ENCODE peak calls at places on chromosomes 12 and 14, in eight cellular contexts. E is Peyer's patch, X is lower leg skin, T is cardiac fibroblast, H is fibroblast of mammary gland, O is upper lobe of right lung, G is Caco-2, Q is LNCaP clone FGC. J is an unnamed sample.

GRCh38 chr14:23103581-23103980 is 1.2 kb downstream of the CIROP start:
- DNase-seq in Q (no peak), G (no peak), X (no peak), T (no peak), H (no peak), E (no peak), O (no peak), J (no peak)

GRCh38 chr12:6250343-6250742 is 50.1 kb downstream of the CD9 start:
- DNase-seq in T (no peak), O (peak), X (no peak), Q (no peak), G (no peak), E (peak), H (no peak), J (no peak)

GRCh38 chr12:5912437-5913334 is 32.4 kb downstream of the ANO2 start:
- DNase-seq in E (no peak), X (no peak), Q (no peak), O (peak), T (no peak), H (no peak), G (peak), J (no peak)

GRCh38 chr14:95231966-95232365 is 74.6 kb upstream of the DICER1 start:
- DNase-seq in G (no peak), T (no peak), Q (no peak), O (no peak), X (no peak), E (no peak), H (no peak), J (no peak)

GRCh38 chr12:30926243-30927209 is at the start of gene TSPAN11:
- DNase-seq in E (no peak), X (no peak), T (peak), G (no peak), O (no peak), H (peak), Q (no peak), J (no peak)

GRCh38 chr12:110245278-110245868 is 35.7 kb upstream of the ATP2A2 start:
- DNase-seq in E (peak), X (no peak), T (peak), O (peak), H (peak), Q (no peak), G (no peak), J (no peak)

GRCh38 chr12:98856897-98857540 is 211.9 kb downstream of the APAF1 start:
- DNase-seq in E (no peak), G (peak), Q (no peak), T (no peak), O (no peak), X (no peak), H (no peak), J (no peak)

GRCh38 chr14:55276736-55277135 is 5.5 kb downstream of the FBXO34 start:
- DNase-seq in X (no peak), O (no peak), Q (no peak), T (no peak), E (no peak), G (no peak), H (no peak), J (no peak)

GRCh38 chr14:73602994-73603393 is 9.3 kb upstream of the ACOT6 start:
- DNase-seq in E (no peak), Q (no peak), X (no peak), T (no peak), H (no peak), O (no peak), G (no peak), J (no peak)

GRCh38 chr12:87303396-87304012 is 725.7 kb downstream of the C12orf50 start:
- DNase-seq in Q (no peak), E (no peak), H (no peak), X (no peak), O (no peak), T (no peak), G (no peak), J (no peak)

GRCh38 chr12:13000935-13001724 is 1.1 kb upstream of the HEBP1 start:
- DNase-seq in E (peak), Q (no peak), O (peak), H (peak), T (peak), G (peak), X (no peak), J (no peak)

GRCh38 chr14:47103781-47104180 is 452.2 kb upstream of the RPL10L start:
- DNase-seq in Q (no peak), T (no peak), O (no peak), E (no peak), G (no peak), H (no peak), X (no peak), J (no peak)

GRCh38 chr12:69028941-69029729 is 96.2 kb upstream of the CPM start:
- DNase-seq in T (peak), Q (no peak), E (no peak), H (peak), O (no peak), X (no peak), G (no peak), J (no peak)

GRCh38 chr14:54650331-54651017 is 83.5 kb downstream of the SAMD4A start:
- DNase-seq in T (peak), X (peak), G (peak), Q (no peak), H (peak), O (peak), E (no peak), J (no peak)

GRCh38 chr14:101823081-101823480 is 61.6 kb downstream of the PPP2R5C start:
- DNase-seq in X (no peak), G (no peak), Q (no peak), T (no peak), E (no peak), O (no peak), H (no peak), J (no peak)

GRCh38 chr12:1562813-1563412 is 31.5 kb downstream of the FBXL14 start:
- DNase-seq in T (peak), E (no peak), G (no peak), H (no peak), O (no peak), X (no peak), Q (no peak), J (no peak)

GRCh38 chr12:16347391-16348298 is at the start of gene MGST1:
- DNase-seq in X (peak), E (peak), Q (no peak), T (peak), H (peak), G (peak), O (peak), J (no peak)

GRCh38 chr12:131345521-131346436 is 365.1 kb upstream of the SFSWAP start:
- DNase-seq in X (no peak), T (no peak), E (no peak), G (no peak), O (no peak), H (no peak), Q (no peak), J (no peak)

GRCh38 chr14:68916358-68916757 is 62.7 kb downstream of the ACTN1 start:
- DNase-seq in X (no peak), E (no peak), Q (no peak), H (no peak), G (no peak), T (no peak), O (no peak), J (no peak)

GRCh38 chr12:94074970-94075695 is 73.2 kb upstream of the PLXNC1 start:
- DNase-seq in X (peak), Q (no peak), H (peak), O (peak), T (peak), G (peak), E (no peak), J (peak)

GRCh38 chr12:31119531-31120211 is 46.0 kb downstream of the DDX11 start:
- DNase-seq in O (no peak), Q (no peak), G (no peak), X (no peak), T (no peak), E (no peak), H (no peak), J (no peak)

GRCh38 chr14:60951781-60952435 is 29.0 kb downstream of the TRMT5 start:
- DNase-seq in Q (no peak), T (peak), G (no peak), E (no peak), X (no peak), H (peak), O (no peak), J (no peak)

GRCh38 chr12:6607751-6608591 is 792 bp upstream of the CHD4 start:
- DNase-seq in O (no peak), H (peak), E (no peak), X (peak), T (peak), G (peak), Q (peak), J (no peak)

GRCh38 chr12:121933522-121934317 is 15.3 kb downstream of the CFAP251 start:
- DNase-seq in E (no peak), Q (no peak), T (peak), H (no peak), X (no peak), O (peak), G (peak), J (no peak)

GRCh38 chr12:3698218-3698974 is 54.5 kb downstream of the CRACR2A start:
- DNase-seq in X (no peak), H (peak), G (no peak), T (peak), Q (peak), O (no peak), E (no peak), J (peak)

GRCh38 chr12:98174410-98174809 is 341.0 kb upstream of the TMPO start:
- DNase-seq in G (no peak), T (no peak), Q (no peak), E (no peak), X (no peak), O (no peak), H (no peak), J (no peak)

GRCh38 chr12:131065801-131066200 is 112.1 kb downstream of the ADGRD1 start:
- DNase-seq in X (no peak), G (no peak), Q (no peak), H (no peak), E (no peak), T (no peak), O (no peak), J (no peak)

GRCh38 chr12:104358353-104359003 is 54.9 kb downstream of the EID3 start:
- DNase-seq in X (peak), H (peak), G (peak), O (peak), E (peak), Q (peak), T (peak), J (no peak)

GRCh38 chr12:103499571-103499970 is 3.8 kb upstream of the C12orf42 start:
- DNase-seq in H (no peak), E (no peak), X (no peak), O (no peak), G (no peak), T (no peak), Q (no peak), J (no peak)

GRCh38 chr12:25276199-25276937 is 25.6 kb upstream of the KRAS start:
- DNase-seq in G (peak), E (peak), T (peak), O (no peak), Q (peak), H (peak), X (no peak), J (no peak)

GRCh38 chr12:103392722-103393121 is 103.0 kb downstream of the C12orf42 start:
- DNase-seq in Q (no peak), T (no peak), E (no peak), G (no peak), O (no peak), X (no peak), H (no peak), J (no peak)

GRCh38 chr14:51018521-51018920 is 74.2 kb upstream of the PYGL start:
- DNase-seq in O (no peak), G (no peak), E (no peak), T (peak), Q (no peak), X (no peak), H (peak), J (no peak)

GRCh38 chr14:72478397-72479025 is 415.4 kb downstream of the DPF3 start:
- DNase-seq in H (no peak), T (no peak), E (no peak), O (no peak), Q (no peak), X (no peak), G (no peak), J (no peak)

GRCh38 chr14:72479471-72479931 is 414.4 kb downstream of the DPF3 start:
- DNase-seq in H (no peak), O (no peak), G (no peak), Q (no peak), T (no peak), E (no peak), X (no peak), J (no peak)

GRCh38 chr14:72480465-72481243 is 413.2 kb downstream of the DPF3 start:
- DNase-seq in H (no peak), Q (no peak), O (no peak), E (no peak), G (no peak), T (no peak), X (no peak), J (no peak)

GRCh38 chr14:72472845-72473244 is 421.1 kb downstream of the DPF3 start:
- DNase-seq in Q (peak), T (peak), O (no peak), E (no peak), G (no peak), X (no peak), H (no peak), J (no peak)

DNA sequence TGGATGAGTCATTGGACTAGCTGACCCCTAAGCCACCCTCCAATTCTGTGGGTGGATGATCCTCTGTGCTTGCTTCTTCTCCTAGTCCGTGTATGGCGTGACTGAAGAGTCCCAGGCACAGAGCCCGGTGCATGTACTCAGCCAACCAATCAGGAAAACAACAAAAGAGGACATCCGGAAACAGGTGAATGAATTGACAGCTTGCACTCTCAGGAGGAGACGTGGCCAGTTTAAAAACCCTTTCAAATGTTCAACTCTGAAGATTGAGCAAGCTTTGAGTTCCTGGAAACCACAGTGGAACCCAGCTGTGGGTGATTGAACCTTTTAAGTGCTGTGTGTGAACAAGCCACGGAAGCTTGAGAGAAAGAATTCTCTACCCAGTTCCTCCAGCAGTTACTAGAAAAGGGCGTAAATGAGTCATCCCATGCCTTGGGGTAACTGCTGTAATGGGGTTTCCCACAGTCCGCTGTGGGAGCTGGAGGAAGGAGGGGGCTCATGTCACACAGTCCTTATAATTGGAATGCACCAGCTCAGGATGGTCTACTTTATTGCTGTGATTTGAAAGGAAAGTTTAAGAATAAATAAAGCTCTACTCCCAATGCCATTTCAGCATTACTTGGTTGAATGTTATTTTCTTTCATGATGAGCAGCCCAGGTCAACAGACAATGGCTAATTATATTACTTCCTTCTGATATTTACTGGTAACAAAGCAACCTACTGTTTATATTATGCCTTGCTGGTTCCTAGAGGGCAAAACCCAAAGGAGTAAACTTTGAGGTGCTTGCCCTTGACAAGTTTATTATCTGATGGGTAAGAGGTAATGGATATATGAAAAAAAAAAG is 417.0 kb downstream of the DPF3 start:
- DNase-seq in E (no peak), T (peak), H (peak), Q (peak), G (no peak), X (no peak), O (no peak), J (peak)
- H3K4me3 ChIP-seq in E (no peak), T (no peak), H (no peak), Q (no peak), G (no peak), X (no peak), O (no peak), J (no peak)

GRCh38 chr14:37869633-37870032 is 274.2 kb downstream of the TTC6 start:
- DNase-seq in H (no peak), O (no peak), Q (no peak), X (no peak), E (no peak), G (no peak), T (no peak), J (no peak)

GRCh38 chr14:37870170-37870569 is 274.7 kb downstream of the TTC6 start:
- DNase-seq in O (no peak), G (no peak), H (no peak), T (no peak), X (no peak), E (no peak), Q (no peak), J (no peak)

GRCh38 chr14:37870947-37871346 is 275.5 kb downstream of the TTC6 start:
- DNase-seq in T (no peak), Q (no peak), E (no peak), O (no peak), X (no peak), G (no peak), H (peak), J (no peak)

GRCh38 chr14:37874429-37875109 is 279.1 kb downstream of the TTC6 start:
- DNase-seq in T (peak), G (peak), X (peak), O (peak), Q (peak), E (peak), H (peak), J (no peak)
- TF ChIP-seq CTCF in T (peak), G (peak), X (peak), O (peak), Q (peak), E (peak), H (peak), J (peak)

DNA sequence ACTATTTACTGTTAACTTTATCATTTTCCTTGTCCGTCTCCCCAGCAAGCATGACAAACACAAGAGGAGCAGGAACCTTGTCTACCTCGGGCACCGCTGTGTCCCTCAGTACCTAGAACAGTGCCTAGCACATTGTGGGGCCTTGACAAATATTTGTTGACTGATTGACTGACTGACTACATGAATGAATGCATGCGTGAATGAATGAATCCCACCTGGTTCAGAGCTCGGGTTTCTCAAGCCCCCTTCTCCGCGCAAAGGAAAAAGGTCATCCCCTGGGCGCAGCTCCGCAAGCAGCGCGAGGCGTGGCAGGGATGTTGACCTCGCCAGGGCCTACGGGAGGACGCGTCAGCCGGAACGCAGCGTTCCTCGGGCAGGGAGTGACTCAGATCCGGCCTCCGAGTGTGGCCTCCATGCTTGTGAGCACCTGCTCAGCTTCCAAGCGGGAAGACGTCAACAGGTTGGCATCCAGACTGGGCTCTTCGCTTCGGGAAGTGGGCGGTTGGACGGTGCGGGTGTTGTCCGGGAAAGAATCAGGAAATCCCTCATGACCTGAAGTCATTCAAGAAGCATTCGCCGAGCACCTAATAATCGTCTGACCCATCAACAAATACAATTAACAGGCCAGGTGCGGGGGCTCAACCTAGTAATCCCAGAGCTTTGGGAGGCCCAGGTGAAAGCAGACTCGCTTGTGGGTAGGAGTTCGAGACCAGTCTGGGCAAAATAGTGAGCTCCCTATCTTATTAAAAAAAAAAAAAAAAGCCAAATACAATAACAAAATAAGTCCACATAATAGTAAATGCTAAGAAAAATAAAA is 13.9 kb upstream of the UBC start:
- DNase-seq in T (peak), H (peak), E (peak), O (peak), G (peak), Q (no peak), X (peak), J (no peak)
- H3K4me3 ChIP-seq in T (peak), H (peak), E (peak), O (peak), G (peak), Q (peak), X (no peak), J (peak)

GRCh38 chr12:109173443-109174240 is 57.3 kb downstream of the ACACB start:
- DNase-seq in H (no peak), Q (no peak), X (no peak), O (no peak), G (no peak), E (no peak), T (no peak), J (no peak)
- TF ChIP-seq CTCF in H (no peak), Q (no peak), X (no peak), O (no peak), G (no peak), E (no peak), T (no peak), J (no peak)

DNA sequence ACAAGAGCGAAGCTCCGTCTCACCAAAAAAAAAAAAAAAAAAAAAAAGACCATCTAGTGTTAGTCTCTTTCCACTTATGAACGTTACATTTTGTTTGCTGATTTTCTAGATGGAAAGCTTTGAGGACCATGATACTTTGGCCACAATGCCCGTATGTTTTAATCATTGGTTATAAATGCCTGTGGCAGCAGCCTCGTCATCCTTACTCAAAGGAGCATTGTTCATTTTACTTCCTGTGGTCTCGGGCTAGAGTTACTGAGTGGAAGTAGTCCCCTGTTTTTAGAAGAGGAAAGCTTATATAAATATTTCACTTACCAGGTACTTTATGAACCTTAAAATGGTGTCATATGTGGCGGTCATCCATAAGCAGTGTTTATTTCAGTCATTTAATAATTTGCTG is 359.9 kb downstream of the AEBP2 start:
- DNase-seq in G (no peak), E (no peak), T (peak), Q (no peak), X (no peak), H (no peak), O (no peak), J (no peak)
- H3K4me3 ChIP-seq in G (no peak), E (no peak), T (no peak), Q (no peak), X (no peak), H (no peak), O (no peak), J (no peak)